ENCODE peak calls at places on chromosomes 16 and 17, in four cellular contexts. One of them, this sample, is unnamed.

GRCh38 chr17:27573971-27574525 is 56.9 kb upstream of the LGALS9 start:
- DNase-seq in activated T-cell treated with anti-CD3 and anti-CD28 coated beads for 4 hours: no peak
- DNase-seq in BJ: no peak
- DNase-seq in C1 segment of cervical spinal cord: no peak
- DNase-seq in this sample: no peak

GRCh38 chr17:50155115-50155819 is 4.8 kb upstream of the PPP1R9B start:
- DNase-seq in activated T-cell treated with anti-CD3 and anti-CD28 coated beads for 4 hours: no peak
- DNase-seq in BJ: no peak
- DNase-seq in C1 segment of cervical spinal cord: no peak
- DNase-seq in this sample: no peak

GRCh38 chr17:70130274-70130673 is 39.1 kb upstream of the KCNJ2 start:
- DNase-seq in activated T-cell treated with anti-CD3 and anti-CD28 coated beads for 4 hours: no peak
- DNase-seq in BJ: no peak
- DNase-seq in C1 segment of cervical spinal cord: no peak
- DNase-seq in this sample: no peak

GRCh38 chr16:79605999-79606398 is 5.5 kb upstream of the MAF start:
- DNase-seq in activated T-cell treated with anti-CD3 and anti-CD28 coated beads for 4 hours: no peak
- DNase-seq in BJ: no peak
- DNase-seq in C1 segment of cervical spinal cord: no peak
- DNase-seq in this sample: no peak

GRCh38 chr17:49585422-49586027 is 9.9 kb downstream of the NXPH3 start:
- DNase-seq in activated T-cell treated with anti-CD3 and anti-CD28 coated beads for 4 hours: no peak
- DNase-seq in BJ: no peak
- DNase-seq in C1 segment of cervical spinal cord: no peak
- DNase-seq in this sample: no peak

GRCh38 chr17:66976781-66977201 is 12.3 kb downstream of the CACNG4 start:
- DNase-seq in activated T-cell treated with anti-CD3 and anti-CD28 coated beads for 4 hours: no peak
- DNase-seq in BJ: no peak
- DNase-seq in C1 segment of cervical spinal cord: no peak
- DNase-seq in this sample: no peak

GRCh38 chr17:63675607-63676539 is 24.1 kb downstream of the LIMD2 start:
- DNase-seq in activated T-cell treated with anti-CD3 and anti-CD28 coated beads for 4 hours: no peak
- DNase-seq in BJ: no peak
- DNase-seq in C1 segment of cervical spinal cord: no peak
- DNase-seq in this sample: peak

GRCh38 chr17:80152057-80152831 is 5.3 kb upstream of the EIF4A3 start:
- DNase-seq in activated T-cell treated with anti-CD3 and anti-CD28 coated beads for 4 hours: no peak
- DNase-seq in BJ: peak
- DNase-seq in C1 segment of cervical spinal cord: no peak
- DNase-seq in this sample: no peak

GRCh38 chr16:3182608-3183444 is 5.2 kb upstream of the OR1F1 start:
- DNase-seq in activated T-cell treated with anti-CD3 and anti-CD28 coated beads for 4 hours: no peak
- DNase-seq in BJ: no peak
- DNase-seq in C1 segment of cervical spinal cord: no peak
- DNase-seq in this sample: no peak

GRCh38 chr16:84404324-84404723 is 36.0 kb downstream of the ATP2C2 start:
- DNase-seq in activated T-cell treated with anti-CD3 and anti-CD28 coated beads for 4 hours: no peak
- DNase-seq in BJ: no peak
- DNase-seq in C1 segment of cervical spinal cord: no peak
- DNase-seq in this sample: no peak

GRCh38 chr17:77086433-77087010 is 54.2 kb upstream of the SEC14L1 start:
- DNase-seq in activated T-cell treated with anti-CD3 and anti-CD28 coated beads for 4 hours: peak
- DNase-seq in BJ: no peak
- DNase-seq in C1 segment of cervical spinal cord: peak
- DNase-seq in this sample: no peak

GRCh38 chr17:62625870-62626200 is 1.6 kb upstream of the MRC2 start:
- DNase-seq in activated T-cell treated with anti-CD3 and anti-CD28 coated beads for 4 hours: no peak
- DNase-seq in BJ: no peak
- DNase-seq in C1 segment of cervical spinal cord: no peak
- DNase-seq in this sample: no peak

GRCh38 chr17:81794509-81794908 is 9.4 kb upstream of the GCGR start:
- DNase-seq in activated T-cell treated with anti-CD3 and anti-CD28 coated beads for 4 hours: no peak
- DNase-seq in BJ: no peak
- DNase-seq in C1 segment of cervical spinal cord: no peak
- DNase-seq in this sample: no peak

GRCh38 chr16:26598061-26598460 is 468.7 kb upstream of the C16orf82 start:
- DNase-seq in activated T-cell treated with anti-CD3 and anti-CD28 coated beads for 4 hours: peak
- DNase-seq in BJ: no peak
- DNase-seq in C1 segment of cervical spinal cord: no peak
- DNase-seq in this sample: no peak

GRCh38 chr16:14388243-14388642 is 241.8 kb downstream of the PARN start:
- DNase-seq in activated T-cell treated with anti-CD3 and anti-CD28 coated beads for 4 hours: no peak
- DNase-seq in BJ: no peak
- DNase-seq in C1 segment of cervical spinal cord: no peak
- DNase-seq in this sample: no peak

GRCh38 chr16:66359811-66360608 is 6.5 kb upstream of the CDH5 start:
- DNase-seq in activated T-cell treated with anti-CD3 and anti-CD28 coated beads for 4 hours: no peak
- DNase-seq in BJ: no peak
- DNase-seq in C1 segment of cervical spinal cord: no peak
- DNase-seq in this sample: no peak

GRCh38 chr17:31310877-31311276 is 3.0 kb downstream of the EVI2B start:
- DNase-seq in activated T-cell treated with anti-CD3 and anti-CD28 coated beads for 4 hours: no peak
- DNase-seq in BJ: no peak
- DNase-seq in C1 segment of cervical spinal cord: no peak
- DNase-seq in this sample: no peak

GRCh38 chr16:73231969-73232554 is 184.1 kb upstream of the ZFHX3 start:
- DNase-seq in activated T-cell treated with anti-CD3 and anti-CD28 coated beads for 4 hours: no peak
- DNase-seq in BJ: no peak
- DNase-seq in C1 segment of cervical spinal cord: no peak
- DNase-seq in this sample: no peak

GRCh38 chr17:35372846-35373531 is 432 bp downstream of the SLFN11 start:
- DNase-seq in activated T-cell treated with anti-CD3 and anti-CD28 coated beads for 4 hours: no peak
- DNase-seq in BJ: no peak
- DNase-seq in C1 segment of cervical spinal cord: no peak
- DNase-seq in this sample: no peak

GRCh38 chr16:51756447-51757123 is 605.5 kb upstream of the SALL1 start:
- DNase-seq in activated T-cell treated with anti-CD3 and anti-CD28 coated beads for 4 hours: no peak
- DNase-seq in BJ: no peak
- DNase-seq in C1 segment of cervical spinal cord: no peak
- DNase-seq in this sample: no peak

GRCh38 chr16:4032768-4033167 is 83.5 kb downstream of the ADCY9 start:
- DNase-seq in activated T-cell treated with anti-CD3 and anti-CD28 coated beads for 4 hours: no peak
- DNase-seq in BJ: no peak
- DNase-seq in C1 segment of cervical spinal cord: no peak
- DNase-seq in this sample: no peak

GRCh38 chr17:19812407-19812806 is 55.3 kb downstream of the ULK2 start:
- DNase-seq in activated T-cell treated with anti-CD3 and anti-CD28 coated beads for 4 hours: no peak
- DNase-seq in BJ: no peak
- DNase-seq in C1 segment of cervical spinal cord: no peak
- DNase-seq in this sample: peak

GRCh38 chr17:30263552-30264333 is 28.0 kb downstream of the BLMH start:
- DNase-seq in activated T-cell treated with anti-CD3 and anti-CD28 coated beads for 4 hours: no peak
- DNase-seq in BJ: no peak
- DNase-seq in C1 segment of cervical spinal cord: no peak
- DNase-seq in this sample: no peak

GRCh38 chr17:82835766-82836512 is 3.9 kb downstream of the ZNF750 start:
- DNase-seq in activated T-cell treated with anti-CD3 and anti-CD28 coated beads for 4 hours: no peak
- DNase-seq in BJ: no peak
- DNase-seq in C1 segment of cervical spinal cord: no peak
- DNase-seq in this sample: no peak

GRCh38 chr16:80197790-80198201 is 343.0 kb upstream of the DYNLRB2 start:
- DNase-seq in activated T-cell treated with anti-CD3 and anti-CD28 coated beads for 4 hours: no peak
- DNase-seq in BJ: peak
- DNase-seq in C1 segment of cervical spinal cord: no peak
- DNase-seq in this sample: peak

GRCh38 chr17:63571632-63572310 is 21.5 kb downstream of the DCAF7 start:
- DNase-seq in activated T-cell treated with anti-CD3 and anti-CD28 coated beads for 4 hours: no peak
- DNase-seq in BJ: peak
- DNase-seq in C1 segment of cervical spinal cord: no peak
- DNase-seq in this sample: peak

GRCh38 chr16:5018791-5019190 is 14.9 kb downstream of the NAGPA start:
- DNase-seq in activated T-cell treated with anti-CD3 and anti-CD28 coated beads for 4 hours: no peak
- DNase-seq in BJ: no peak
- DNase-seq in C1 segment of cervical spinal cord: no peak
- DNase-seq in this sample: no peak

GRCh38 chr16:84232969-84233368 is 6.8 kb downstream of the KCNG4 start:
- DNase-seq in activated T-cell treated with anti-CD3 and anti-CD28 coated beads for 4 hours: no peak
- DNase-seq in BJ: no peak
- DNase-seq in C1 segment of cervical spinal cord: no peak
- DNase-seq in this sample: no peak

GRCh38 chr16:23917621-23918020 is 81.8 kb downstream of the PRKCB start:
- DNase-seq in activated T-cell treated with anti-CD3 and anti-CD28 coated beads for 4 hours: no peak
- DNase-seq in BJ: no peak
- DNase-seq in C1 segment of cervical spinal cord: no peak
- DNase-seq in this sample: no peak

GRCh38 chr17:56125830-56126819 is 27.1 kb upstream of the ANKFN1 start:
- DNase-seq in activated T-cell treated with anti-CD3 and anti-CD28 coated beads for 4 hours: no peak
- DNase-seq in BJ: peak
- DNase-seq in C1 segment of cervical spinal cord: no peak
- DNase-seq in this sample: peak

GRCh38 chr17:72030067-72030899 is 90.5 kb upstream of the SOX9 start:
- DNase-seq in activated T-cell treated with anti-CD3 and anti-CD28 coated beads for 4 hours: no peak
- DNase-seq in BJ: no peak
- DNase-seq in C1 segment of cervical spinal cord: no peak
- DNase-seq in this sample: no peak

GRCh38 chr17:49497147-49498036 is 2.3 kb downstream of the NGFR start:
- DNase-seq in activated T-cell treated with anti-CD3 and anti-CD28 coated beads for 4 hours: no peak
- DNase-seq in BJ: no peak
- DNase-seq in C1 segment of cervical spinal cord: no peak
- DNase-seq in this sample: no peak

GRCh38 chr17:66522591-66523272 is 220.3 kb downstream of the PRKCA start:
- DNase-seq in activated T-cell treated with anti-CD3 and anti-CD28 coated beads for 4 hours: no peak
- DNase-seq in BJ: no peak
- DNase-seq in C1 segment of cervical spinal cord: no peak
- DNase-seq in this sample: no peak

GRCh38 chr17:41987642-41988041 is 21.0 kb downstream of the CNP start:
- DNase-seq in activated T-cell treated with anti-CD3 and anti-CD28 coated beads for 4 hours: no peak
- DNase-seq in BJ: no peak
- DNase-seq in C1 segment of cervical spinal cord: no peak
- DNase-seq in this sample: no peak

GRCh38 chr16:15606521-15607220 is 36.3 kb downstream of the MARF1 start:
- DNase-seq in activated T-cell treated with anti-CD3 and anti-CD28 coated beads for 4 hours: no peak
- DNase-seq in BJ: no peak
- DNase-seq in C1 segment of cervical spinal cord: no peak
- DNase-seq in this sample: no peak

GRCh38 chr17:78358538-78359215 is 1.2 kb downstream of the SOCS3 start:
- DNase-seq in activated T-cell treated with anti-CD3 and anti-CD28 coated beads for 4 hours: no peak
- DNase-seq in BJ: no peak
- DNase-seq in C1 segment of cervical spinal cord: no peak
- DNase-seq in this sample: no peak